ENCODE peak calls at places on chromosomes 13 and 19, in six cellular contexts. One of them, this sample, is unnamed.

GRCh38 chr13:76316998-76317527 is 569.1 kb downstream of the KCTD12 start:
- DNase-seq in GM04503: no peak
- DNase-seq in NCI-H1105: no peak
- DNase-seq in dermis microvascular lymphatic vessel endothelial cell: no peak
- DNase-seq in progenitor cell of endocrine pancreas: no peak
- DNase-seq in upper lobe of right lung: no peak
- DNase-seq in this sample: no peak

GRCh38 chr19:5782322-5782721 is 2.2 kb downstream of the PRR22 start:
- DNase-seq in progenitor cell of endocrine pancreas: no peak
- DNase-seq in NCI-H1105: no peak
- DNase-seq in GM04503: no peak
- DNase-seq in upper lobe of right lung: no peak
- DNase-seq in dermis microvascular lymphatic vessel endothelial cell: no peak
- DNase-seq in this sample: no peak

GRCh38 chr19:45539460-45539859 is 32.2 kb downstream of the VASP start:
- DNase-seq in GM04503: no peak
- DNase-seq in upper lobe of right lung: no peak
- DNase-seq in NCI-H1105: no peak
- DNase-seq in progenitor cell of endocrine pancreas: no peak
- DNase-seq in dermis microvascular lymphatic vessel endothelial cell: no peak
- DNase-seq in this sample: no peak

GRCh38 chr19:49064029-49064629 is 489 bp downstream of the NTF4 start:
- DNase-seq in NCI-H1105: no peak
- DNase-seq in progenitor cell of endocrine pancreas: no peak
- DNase-seq in upper lobe of right lung: no peak
- DNase-seq in dermis microvascular lymphatic vessel endothelial cell: no peak
- DNase-seq in GM04503: no peak
- DNase-seq in this sample: no peak

GRCh38 chr13:31032574-31033095 is 100.2 kb downstream of the TEX26 start:
- DNase-seq in NCI-H1105: no peak
- DNase-seq in upper lobe of right lung: no peak
- DNase-seq in GM04503: no peak
- DNase-seq in dermis microvascular lymphatic vessel endothelial cell: no peak
- DNase-seq in progenitor cell of endocrine pancreas: no peak
- DNase-seq in this sample: no peak

GRCh38 chr13:113405481-113406300 is 41.8 kb upstream of the GRTP1 start:
- DNase-seq in progenitor cell of endocrine pancreas: no peak
- DNase-seq in GM04503: no peak
- DNase-seq in upper lobe of right lung: peak
- DNase-seq in NCI-H1105: peak
- DNase-seq in dermis microvascular lymphatic vessel endothelial cell: no peak
- DNase-seq in this sample: no peak

GRCh38 chr19:55696301-55697068 is 21.5 kb downstream of the EPN1 start:
- DNase-seq in NCI-H1105: no peak
- DNase-seq in upper lobe of right lung: peak
- DNase-seq in progenitor cell of endocrine pancreas: no peak
- DNase-seq in GM04503: no peak
- DNase-seq in dermis microvascular lymphatic vessel endothelial cell: no peak
- DNase-seq in this sample: no peak

GRCh38 chr13:52809310-52809769 is 39.1 kb downstream of the PCDH8 start:
- DNase-seq in GM04503: peak
- DNase-seq in progenitor cell of endocrine pancreas: peak
- DNase-seq in NCI-H1105: peak
- DNase-seq in upper lobe of right lung: peak
- DNase-seq in dermis microvascular lymphatic vessel endothelial cell: peak
- DNase-seq in this sample: peak